ENCODE peak calls at places on chromosomes 5 and 9, in five cellular contexts. One of them, this sample, is unnamed.

GRCh38 chr5:103938151-103938671 is 375.6 kb upstream of the NUDT12 start:
- DNase-seq in fibroblast of lung: peak; percentile 8
- DNase-seq in PC-3: no peak
- DNase-seq in ovary: no peak
- DNase-seq in left ventricle myocardium inferior: no peak
- DNase-seq in this sample: no peak

GRCh38 chr9:136777359-136777758 is 13.0 kb upstream of the LCN15 start:
- DNase-seq in left ventricle myocardium inferior: no peak
- DNase-seq in PC-3: no peak
- DNase-seq in ovary: no peak
- DNase-seq in fibroblast of lung: no peak
- DNase-seq in this sample: no peak

GRCh38 chr9:136023401-136024225 is 62.4 kb upstream of the UBAC1 start:
- DNase-seq in left ventricle myocardium inferior: peak; percentile 83
- DNase-seq in ovary: peak; percentile 83
- DNase-seq in PC-3: no peak
- DNase-seq in fibroblast of lung: peak; percentile 78
- DNase-seq in this sample: no peak

GRCh38 chr5:42949348-42950090 is 90.6 kb downstream of the ANXA2R start:
- DNase-seq in PC-3: peak; percentile 93
- DNase-seq in fibroblast of lung: peak; percentile 90
- DNase-seq in left ventricle myocardium inferior: peak; percentile 46
- DNase-seq in ovary: peak; percentile 48
- DNase-seq in this sample: no peak

GRCh38 chr9:129436751-129437625 is 183.9 kb downstream of the C9orf50 start:
- DNase-seq in fibroblast of lung: peak; percentile 50
- DNase-seq in PC-3: peak; percentile 21
- DNase-seq in ovary: peak; percentile 87
- DNase-seq in left ventricle myocardium inferior: peak; percentile 72
- DNase-seq in this sample: peak; percentile 81

GRCh38 chr9:133505901-133506652 is 18.7 kb downstream of the MYMK start:
- DNase-seq in fibroblast of lung: peak; percentile 44
- DNase-seq in PC-3: no peak
- DNase-seq in ovary: peak; percentile 83
- DNase-seq in left ventricle myocardium inferior: peak; percentile 84
- DNase-seq in this sample: peak; percentile 89

GRCh38 chr9:131757549-131757948 is 17.7 kb upstream of the RAPGEF1 start:
- DNase-seq in PC-3: no peak
- DNase-seq in fibroblast of lung: no peak
- DNase-seq in left ventricle myocardium inferior: no peak
- DNase-seq in ovary: no peak
- DNase-seq in this sample: no peak

GRCh38 chr9:99411068-99411467 is 189.0 kb downstream of the SEC61B start:
- DNase-seq in left ventricle myocardium inferior: no peak
- DNase-seq in ovary: no peak
- DNase-seq in PC-3: peak; percentile 60
- DNase-seq in fibroblast of lung: peak; percentile 35
- DNase-seq in this sample: no peak

GRCh38 chr9:32881948-32882347 is 98.6 kb downstream of the TMEM215 start:
- DNase-seq in left ventricle myocardium inferior: no peak
- DNase-seq in fibroblast of lung: no peak
- DNase-seq in PC-3: no peak
- DNase-seq in ovary: no peak
- DNase-seq in this sample: no peak

GRCh38 chr5:59485104-59485503 is 408.4 kb downstream of the PDE4D start:
- DNase-seq in fibroblast of lung: peak; percentile 44
- DNase-seq in left ventricle myocardium inferior: no peak
- DNase-seq in ovary: no peak
- DNase-seq in PC-3: no peak
- DNase-seq in this sample: no peak

GRCh38 chr9:6051511-6051950 is 36.1 kb upstream of the RANBP6 start:
- DNase-seq in PC-3: no peak
- DNase-seq in fibroblast of lung: no peak
- DNase-seq in ovary: no peak
- DNase-seq in left ventricle myocardium inferior: no peak
- DNase-seq in this sample: no peak

GRCh38 chr9:81363916-81364480 is 325.3 kb downstream of the TLE1 start:
- DNase-seq in ovary: no peak
- DNase-seq in left ventricle myocardium inferior: no peak
- DNase-seq in PC-3: no peak
- DNase-seq in fibroblast of lung: no peak
- DNase-seq in this sample: no peak

GRCh38 chr9:89805726-89806125 is 200.9 kb downstream of the GADD45G start:
- DNase-seq in ovary: no peak
- DNase-seq in left ventricle myocardium inferior: no peak
- DNase-seq in PC-3: no peak
- DNase-seq in fibroblast of lung: no peak
- DNase-seq in this sample: peak; percentile 62

DNA sequence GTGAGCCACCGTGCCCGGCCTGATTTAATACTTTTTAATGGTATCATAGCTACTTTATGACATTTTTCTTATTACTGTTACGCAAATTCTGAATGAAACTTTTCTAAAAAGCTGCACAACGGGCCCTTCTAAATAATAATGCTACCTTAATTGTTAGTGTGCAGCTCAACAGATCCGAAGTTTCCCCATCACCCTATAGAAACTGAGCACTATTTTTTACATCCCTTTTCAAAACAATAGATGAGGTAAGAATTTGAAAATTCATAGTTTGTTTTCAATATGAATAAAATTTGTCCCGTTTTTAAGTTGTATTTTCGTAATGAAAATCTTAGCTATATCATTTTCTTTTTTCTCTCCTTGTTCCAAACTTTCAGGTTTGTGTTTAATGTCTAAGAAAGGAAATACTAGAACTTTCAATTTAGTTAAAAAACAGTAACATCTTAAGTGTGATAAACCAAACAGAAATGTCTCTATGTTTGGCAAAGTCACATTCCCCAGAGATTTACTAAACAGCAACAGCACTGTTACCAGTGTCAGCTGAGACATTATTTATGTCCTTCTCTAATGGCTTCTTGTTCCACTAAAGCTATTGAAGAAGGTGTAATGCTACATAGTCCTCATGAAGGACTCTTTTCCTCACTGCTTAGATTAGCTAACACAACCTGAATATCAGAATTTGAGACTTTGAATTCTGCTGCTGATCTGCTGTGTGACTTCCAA is 22.9 kb downstream of the KIF2A start:
- DNase-seq in left ventricle myocardium inferior: no peak
- DNase-seq in fibroblast of lung: no peak
- DNase-seq in PC-3: no peak
- DNase-seq in ovary: no peak
- DNase-seq in this sample: no peak
- H3K27ac ChIP-seq in left ventricle myocardium inferior: no peak overlapping the region
- H3K27ac ChIP-seq in fibroblast of lung: no peak overlapping the region
- H3K27ac ChIP-seq in PC-3: no peak overlapping the region
- H3K27ac ChIP-seq in ovary: no peak overlapping the region
- H3K27ac ChIP-seq in this sample: no peak overlapping the region

GRCh38 chr5:96565843-96566242 is 96.3 kb upstream of the CAST start:
- DNase-seq in fibroblast of lung: peak; percentile 80
- DNase-seq in ovary: no peak
- DNase-seq in left ventricle myocardium inferior: no peak
- DNase-seq in PC-3: peak; percentile 58
- DNase-seq in this sample: no peak
- H3K4me3 ChIP-seq in fibroblast of lung: no peak overlapping the region
- H3K4me3 ChIP-seq in ovary: no peak overlapping the region
- H3K4me3 ChIP-seq in left ventricle myocardium inferior: no peak overlapping the region
- H3K4me3 ChIP-seq in PC-3: no peak overlapping the region
- H3K4me3 ChIP-seq in this sample: no peak overlapping the region

DNA sequence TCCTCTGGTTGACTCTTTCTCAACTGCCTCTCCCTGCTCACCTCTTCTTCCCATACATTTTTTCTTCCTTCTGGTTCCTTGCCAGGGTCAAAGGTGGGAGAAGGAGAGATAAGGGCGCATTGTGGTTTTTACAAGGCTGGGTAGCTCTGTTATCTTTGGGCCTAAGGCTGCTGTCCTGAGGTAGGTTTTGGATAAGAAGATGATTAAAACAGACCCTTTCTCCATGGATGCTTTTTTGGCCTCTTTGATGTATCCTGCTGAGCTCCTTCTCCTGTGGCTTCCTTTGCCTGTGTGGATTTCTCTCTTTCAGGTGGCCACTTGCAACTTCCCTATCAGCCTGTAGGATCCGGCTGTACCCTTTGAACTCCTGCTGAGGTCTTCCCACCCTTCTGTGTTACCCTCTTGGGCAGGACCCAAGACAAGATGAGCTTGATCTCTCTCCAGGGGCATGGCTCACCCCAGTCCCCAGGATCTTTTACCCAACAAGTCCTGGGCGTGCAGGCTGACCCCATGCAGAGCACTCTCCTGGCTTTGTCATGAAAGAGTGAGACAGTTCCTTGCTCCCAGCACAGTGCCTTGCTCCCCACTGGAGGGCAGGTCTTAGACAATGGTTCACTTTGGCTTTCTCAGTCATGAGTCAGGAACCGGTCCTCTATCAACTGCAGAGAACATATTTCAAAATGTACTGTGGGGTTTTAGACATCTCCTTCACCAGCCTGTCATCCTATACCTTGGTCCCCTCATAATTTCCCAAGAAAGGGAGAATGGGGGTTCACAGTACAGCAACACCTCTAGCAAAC is 197.9 kb downstream of the TLE4 start:
- DNase-seq in PC-3: peak; percentile 23
- DNase-seq in fibroblast of lung: no peak
- DNase-seq in ovary: no peak
- DNase-seq in left ventricle myocardium inferior: no peak
- DNase-seq in this sample: no peak
- TF ChIP-seq CTCF in PC-3: no peak
- TF ChIP-seq CTCF in fibroblast of lung: no peak
- TF ChIP-seq CTCF in ovary: no peak
- TF ChIP-seq CTCF in left ventricle myocardium inferior: no peak
- TF ChIP-seq CTCF in this sample: no peak

GRCh38 chr5:60830581-60831127 is 13.4 kb downstream of the ELOVL7 start:
- DNase-seq in left ventricle myocardium inferior: no peak
- DNase-seq in fibroblast of lung: no peak
- DNase-seq in PC-3: no peak
- DNase-seq in ovary: no peak
- DNase-seq in this sample: no peak
- H3K27ac ChIP-seq in left ventricle myocardium inferior: no peak overlapping the region
- H3K27ac ChIP-seq in fibroblast of lung: no peak overlapping the region
- H3K27ac ChIP-seq in PC-3: no peak overlapping the region
- H3K27ac ChIP-seq in ovary: no peak overlapping the region
- H3K27ac ChIP-seq in this sample: no peak overlapping the region